ENCODE peak calls at places on chromosomes 7 and 10, in eight cellular contexts. One of them, this sample, is unnamed.
A peak's percentile ranks its signal among the peaks of the same experiment; 100 is the strongest.

GRCh38 chr7:92810242-92810611 is 26.1 kb downstream of the CDK6 start:
- DNase-seq in stimulated activated CD4-positive, alpha-beta T cell treated with anti-CD3 and anti-CD28 coated beads, TNF-alpha, amount 100 ng/mL, for 48 hours: no peak
- DNase-seq in CD8-positive, alpha-beta memory T cell: no peak
- DNase-seq in H54: no peak
- DNase-seq in NCI-H345: no peak
- DNase-seq in epithelial cell of esophagus: no peak
- DNase-seq in A549: peak; percentile 58
- DNase-seq in SHP77: no peak
- DNase-seq in this sample: no peak

GRCh38 chr7:130543611-130544010 is 51.7 kb downstream of the MEST start:
- DNase-seq in epithelial cell of esophagus: peak; percentile 32
- DNase-seq in NCI-H345: no peak
- DNase-seq in H54: no peak
- DNase-seq in A549: no peak
- DNase-seq in stimulated activated CD4-positive, alpha-beta T cell treated with anti-CD3 and anti-CD28 coated beads, TNF-alpha, amount 100 ng/mL, for 48 hours: no peak
- DNase-seq in CD8-positive, alpha-beta memory T cell: no peak
- DNase-seq in SHP77: no peak
- DNase-seq in this sample: no peak

GRCh38 chr10:129442866-129443265 is 24.2 kb upstream of the MGMT start:
- DNase-seq in A549: no peak
- DNase-seq in NCI-H345: no peak
- DNase-seq in H54: no peak
- DNase-seq in SHP77: no peak
- DNase-seq in epithelial cell of esophagus: peak; percentile 29
- DNase-seq in stimulated activated CD4-positive, alpha-beta T cell treated with anti-CD3 and anti-CD28 coated beads, TNF-alpha, amount 100 ng/mL, for 48 hours: no peak
- DNase-seq in CD8-positive, alpha-beta memory T cell: no peak
- DNase-seq in this sample: no peak

GRCh38 chr7:154423219-154423618 is 371.0 kb downstream of the DPP6 start:
- DNase-seq in A549: no peak
- DNase-seq in CD8-positive, alpha-beta memory T cell: no peak
- DNase-seq in NCI-H345: no peak
- DNase-seq in epithelial cell of esophagus: no peak
- DNase-seq in H54: no peak
- DNase-seq in SHP77: no peak
- DNase-seq in stimulated activated CD4-positive, alpha-beta T cell treated with anti-CD3 and anti-CD28 coated beads, TNF-alpha, amount 100 ng/mL, for 48 hours: no peak
- DNase-seq in this sample: no peak

GRCh38 chr7:101902680-101903504 is 85.5 kb downstream of the CUX1 start:
- DNase-seq in A549: no peak
- DNase-seq in CD8-positive, alpha-beta memory T cell: no peak
- DNase-seq in SHP77: no peak
- DNase-seq in stimulated activated CD4-positive, alpha-beta T cell treated with anti-CD3 and anti-CD28 coated beads, TNF-alpha, amount 100 ng/mL, for 48 hours: no peak
- DNase-seq in NCI-H345: no peak
- DNase-seq in H54: no peak
- DNase-seq in epithelial cell of esophagus: no peak
- DNase-seq in this sample: no peak

GRCh38 chr7:3151784-3152183 is 108.1 kb upstream of the CARD11 start:
- DNase-seq in epithelial cell of esophagus: no peak
- DNase-seq in NCI-H345: no peak
- DNase-seq in SHP77: no peak
- DNase-seq in H54: no peak
- DNase-seq in A549: no peak
- DNase-seq in CD8-positive, alpha-beta memory T cell: no peak
- DNase-seq in stimulated activated CD4-positive, alpha-beta T cell treated with anti-CD3 and anti-CD28 coated beads, TNF-alpha, amount 100 ng/mL, for 48 hours: no peak
- DNase-seq in this sample: no peak

GRCh38 chr10:37856881-37857286 is 526 bp downstream of the ZNF248 start:
- DNase-seq in CD8-positive, alpha-beta memory T cell: peak; percentile 4
- DNase-seq in stimulated activated CD4-positive, alpha-beta T cell treated with anti-CD3 and anti-CD28 coated beads, TNF-alpha, amount 100 ng/mL, for 48 hours: peak; percentile 12
- DNase-seq in A549: peak; percentile 13
- DNase-seq in epithelial cell of esophagus: peak; percentile 26
- DNase-seq in SHP77: no peak
- DNase-seq in H54: peak; percentile 7
- DNase-seq in NCI-H345: no peak
- DNase-seq in this sample: peak; percentile 5

GRCh38 chr10:96618648-96619047 is 31.8 kb upstream of the TM9SF3 start:
- DNase-seq in SHP77: no peak
- DNase-seq in stimulated activated CD4-positive, alpha-beta T cell treated with anti-CD3 and anti-CD28 coated beads, TNF-alpha, amount 100 ng/mL, for 48 hours: no peak
- DNase-seq in H54: no peak
- DNase-seq in CD8-positive, alpha-beta memory T cell: no peak
- DNase-seq in epithelial cell of esophagus: no peak
- DNase-seq in A549: no peak
- DNase-seq in NCI-H345: peak; percentile 73
- DNase-seq in this sample: no peak

GRCh38 chr10:126247454-126247975 is 140.8 kb downstream of the ADAM12 start:
- DNase-seq in NCI-H345: no peak
- DNase-seq in CD8-positive, alpha-beta memory T cell: no peak
- DNase-seq in SHP77: no peak
- DNase-seq in epithelial cell of esophagus: peak; percentile 95
- DNase-seq in H54: peak; percentile 65
- DNase-seq in stimulated activated CD4-positive, alpha-beta T cell treated with anti-CD3 and anti-CD28 coated beads, TNF-alpha, amount 100 ng/mL, for 48 hours: no peak
- DNase-seq in A549: peak; percentile 92
- DNase-seq in this sample: no peak

GRCh38 chr7:143405671-143406352 is 2.8 kb downstream of the EPHA1 start:
- DNase-seq in A549: no peak
- DNase-seq in stimulated activated CD4-positive, alpha-beta T cell treated with anti-CD3 and anti-CD28 coated beads, TNF-alpha, amount 100 ng/mL, for 48 hours: no peak
- DNase-seq in SHP77: no peak
- DNase-seq in epithelial cell of esophagus: no peak
- DNase-seq in NCI-H345: no peak
- DNase-seq in CD8-positive, alpha-beta memory T cell: no peak
- DNase-seq in H54: no peak
- DNase-seq in this sample: no peak

GRCh38 chr7:158402471-158402870 is 185.2 kb downstream of the PTPRN2 start:
- DNase-seq in NCI-H345: no peak
- DNase-seq in CD8-positive, alpha-beta memory T cell: no peak
- DNase-seq in stimulated activated CD4-positive, alpha-beta T cell treated with anti-CD3 and anti-CD28 coated beads, TNF-alpha, amount 100 ng/mL, for 48 hours: no peak
- DNase-seq in H54: no peak
- DNase-seq in A549: no peak
- DNase-seq in SHP77: no peak
- DNase-seq in epithelial cell of esophagus: no peak
- DNase-seq in this sample: no peak

GRCh38 chr10:11760861-11761260 is 18.7 kb downstream of the ECHDC3 start:
- DNase-seq in SHP77: no peak
- DNase-seq in H54: no peak
- DNase-seq in stimulated activated CD4-positive, alpha-beta T cell treated with anti-CD3 and anti-CD28 coated beads, TNF-alpha, amount 100 ng/mL, for 48 hours: no peak
- DNase-seq in NCI-H345: no peak
- DNase-seq in CD8-positive, alpha-beta memory T cell: no peak
- DNase-seq in epithelial cell of esophagus: no peak
- DNase-seq in A549: no peak
- DNase-seq in this sample: no peak

GRCh38 chr10:80167471-80167870 is 34.9 kb downstream of the PLAC9 start:
- DNase-seq in epithelial cell of esophagus: no peak
- DNase-seq in NCI-H345: no peak
- DNase-seq in stimulated activated CD4-positive, alpha-beta T cell treated with anti-CD3 and anti-CD28 coated beads, TNF-alpha, amount 100 ng/mL, for 48 hours: no peak
- DNase-seq in SHP77: no peak
- DNase-seq in H54: no peak
- DNase-seq in A549: no peak
- DNase-seq in CD8-positive, alpha-beta memory T cell: no peak
- DNase-seq in this sample: no peak

GRCh38 chr7:108528183-108528712 is 2.3 kb upstream of the PNPLA8 start:
- DNase-seq in SHP77: no peak
- DNase-seq in NCI-H345: no peak
- DNase-seq in A549: no peak
- DNase-seq in stimulated activated CD4-positive, alpha-beta T cell treated with anti-CD3 and anti-CD28 coated beads, TNF-alpha, amount 100 ng/mL, for 48 hours: no peak
- DNase-seq in H54: no peak
- DNase-seq in epithelial cell of esophagus: peak; percentile 90
- DNase-seq in CD8-positive, alpha-beta memory T cell: no peak
- DNase-seq in this sample: no peak

GRCh38 chr7:114073711-114074110 is 154.9 kb upstream of the PPP1R3A start:
- DNase-seq in NCI-H345: no peak
- DNase-seq in CD8-positive, alpha-beta memory T cell: no peak
- DNase-seq in H54: no peak
- DNase-seq in A549: no peak
- DNase-seq in SHP77: no peak
- DNase-seq in epithelial cell of esophagus: no peak
- DNase-seq in stimulated activated CD4-positive, alpha-beta T cell treated with anti-CD3 and anti-CD28 coated beads, TNF-alpha, amount 100 ng/mL, for 48 hours: no peak
- DNase-seq in this sample: no peak

GRCh38 chr10:31765546-31765945 is 163.1 kb downstream of the ARHGAP12 start:
- DNase-seq in CD8-positive, alpha-beta memory T cell: no peak
- DNase-seq in H54: no peak
- DNase-seq in SHP77: no peak
- DNase-seq in stimulated activated CD4-positive, alpha-beta T cell treated with anti-CD3 and anti-CD28 coated beads, TNF-alpha, amount 100 ng/mL, for 48 hours: no peak
- DNase-seq in A549: no peak
- DNase-seq in epithelial cell of esophagus: no peak
- DNase-seq in NCI-H345: no peak
- DNase-seq in this sample: no peak

GRCh38 chr10:26483554-26483953 is 45.4 kb downstream of the APBB1IP start:
- DNase-seq in stimulated activated CD4-positive, alpha-beta T cell treated with anti-CD3 and anti-CD28 coated beads, TNF-alpha, amount 100 ng/mL, for 48 hours: no peak
- DNase-seq in A549: peak; percentile 73
- DNase-seq in epithelial cell of esophagus: no peak
- DNase-seq in CD8-positive, alpha-beta memory T cell: no peak
- DNase-seq in SHP77: no peak
- DNase-seq in NCI-H345: no peak
- DNase-seq in H54: no peak
- DNase-seq in this sample: no peak

GRCh38 chr10:51092402-51092801 is 18.1 kb downstream of the PRKG1 start:
- DNase-seq in stimulated activated CD4-positive, alpha-beta T cell treated with anti-CD3 and anti-CD28 coated beads, TNF-alpha, amount 100 ng/mL, for 48 hours: no peak
- DNase-seq in epithelial cell of esophagus: no peak
- DNase-seq in NCI-H345: no peak
- DNase-seq in H54: no peak
- DNase-seq in CD8-positive, alpha-beta memory T cell: no peak
- DNase-seq in SHP77: no peak
- DNase-seq in A549: no peak
- DNase-seq in this sample: no peak

GRCh38 chr7:137919987-137920386 is 73.2 kb upstream of the DGKI start:
- DNase-seq in epithelial cell of esophagus: no peak
- DNase-seq in SHP77: no peak
- DNase-seq in stimulated activated CD4-positive, alpha-beta T cell treated with anti-CD3 and anti-CD28 coated beads, TNF-alpha, amount 100 ng/mL, for 48 hours: no peak
- DNase-seq in A549: no peak
- DNase-seq in H54: no peak
- DNase-seq in NCI-H345: no peak
- DNase-seq in CD8-positive, alpha-beta memory T cell: no peak
- DNase-seq in this sample: no peak

GRCh38 chr10:100747826-100748231 is 2.4 kb downstream of the PAX2 start:
- DNase-seq in stimulated activated CD4-positive, alpha-beta T cell treated with anti-CD3 and anti-CD28 coated beads, TNF-alpha, amount 100 ng/mL, for 48 hours: no peak
- DNase-seq in epithelial cell of esophagus: no peak
- DNase-seq in NCI-H345: no peak
- DNase-seq in H54: no peak
- DNase-seq in SHP77: no peak
- DNase-seq in CD8-positive, alpha-beta memory T cell: no peak
- DNase-seq in A549: no peak
- DNase-seq in this sample: no peak

GRCh38 chr7:100894860-100895700 is 608 bp downstream of the ACHE start:
- DNase-seq in epithelial cell of esophagus: no peak
- DNase-seq in CD8-positive, alpha-beta memory T cell: peak; percentile 45
- DNase-seq in NCI-H345: peak; percentile 29
- DNase-seq in H54: no peak
- DNase-seq in A549: no peak
- DNase-seq in SHP77: no peak
- DNase-seq in stimulated activated CD4-positive, alpha-beta T cell treated with anti-CD3 and anti-CD28 coated beads, TNF-alpha, amount 100 ng/mL, for 48 hours: no peak
- DNase-seq in this sample: peak; percentile 38

GRCh38 chr7:151615058-151615457 is 95.4 kb upstream of the RHEB start:
- DNase-seq in stimulated activated CD4-positive, alpha-beta T cell treated with anti-CD3 and anti-CD28 coated beads, TNF-alpha, amount 100 ng/mL, for 48 hours: no peak
- DNase-seq in CD8-positive, alpha-beta memory T cell: no peak
- DNase-seq in A549: no peak
- DNase-seq in SHP77: no peak
- DNase-seq in epithelial cell of esophagus: no peak
- DNase-seq in NCI-H345: no peak
- DNase-seq in H54: no peak
- DNase-seq in this sample: no peak

GRCh38 chr7:128424936-128425335 is 15.2 kb upstream of the IMPDH1 start:
- DNase-seq in CD8-positive, alpha-beta memory T cell: no peak
- DNase-seq in stimulated activated CD4-positive, alpha-beta T cell treated with anti-CD3 and anti-CD28 coated beads, TNF-alpha, amount 100 ng/mL, for 48 hours: no peak
- DNase-seq in SHP77: no peak
- DNase-seq in epithelial cell of esophagus: no peak
- DNase-seq in NCI-H345: no peak
- DNase-seq in H54: no peak
- DNase-seq in A549: no peak
- DNase-seq in this sample: no peak

This sample was measured in T-helper 2 cell.